ENCODE peak calls at places on chromosomes 4 and X, in nine cellular contexts. O is sigmoid colon; L is keratinocyte; E is astrocyte; J is cardiac muscle cell; Z is CD8-positive, alpha-beta T cell; D is fibroblast of lung; B is breast epithelium; Q is endodermal cell. R is an unnamed sample.

GRCh38 chrX:111868726-111869638 is 7.0 kb upstream of the TRPC5OS start:
- DNase-seq in O (no peak), L (no peak), E (no peak), J (peak; percentile 4), Z (no peak), D (no peak), B (no peak), Q (peak; percentile 46), R (peak; percentile 9)

GRCh38 chr4:121147923-121148443 is 16.1 kb downstream of the TNIP3 start:
- DNase-seq in O (no peak), L (no peak), E (peak; percentile 57), J (no peak), Z (no peak), D (no peak), B (no peak), Q (no peak), R (no peak)

GRCh38 chrX:148135738-148136137 is 154.6 kb downstream of the FMR1NB start:
- DNase-seq in O (no peak), L (no peak), E (peak; percentile 1), J (no peak), Z (no peak), D (peak; percentile 5), B (no peak), Q (no peak), R (peak; percentile 2)

GRCh38 chr4:15451181-15451865 is 18.4 kb upstream of the CC2D2A start:
- DNase-seq in O (no peak), L (no peak), E (peak; percentile 26), J (no peak), Z (no peak), D (peak; percentile 62), B (no peak), Q (no peak), R (no peak)

GRCh38 chrX:108417257-108417656 is 21.0 kb downstream of the COL4A6 start:
- DNase-seq in O (no peak), L (no peak), E (no peak), J (no peak), Z (no peak), D (no peak), B (no peak), Q (no peak), R (no peak)

GRCh38 chr4:126431049-126431448 is 1116.3 kb downstream of the FAT4 start:
- DNase-seq in O (no peak), L (no peak), E (no peak), J (no peak), Z (no peak), D (no peak), B (no peak), Q (peak; percentile 47), R (no peak)

GRCh38 chrX:39242187-39242586 is 440.9 kb downstream of the MID1IP1 start:
- DNase-seq in O (no peak), L (no peak), E (peak; percentile 1), J (peak; percentile 62), Z (no peak), D (peak; percentile 6), B (no peak), Q (peak; percentile 73), R (peak; percentile 59)

GRCh38 chrX:10190367-10190766 is 33.6 kb downstream of the CLCN4 start:
- DNase-seq in O (no peak), L (no peak), E (peak; percentile 60), J (peak; percentile 63), Z (no peak), D (peak; percentile 84), B (no peak), Q (no peak), R (peak; percentile 77)

GRCh38 chrX:44873415-44874270 is 655 bp downstream of the KDM6A start:
- DNase-seq in O (peak; percentile 81), L (no peak), E (peak; percentile 22), J (peak; percentile 58), Z (peak; percentile 4), D (peak; percentile 37), B (peak; percentile 36), Q (peak; percentile 66), R (peak; percentile 29)

GRCh38 chrX:130055103-130055502 is 55.2 kb downstream of the ELF4 start:
- DNase-seq in O (no peak), L (no peak), E (peak; percentile 60), J (no peak), Z (no peak), D (peak; percentile 55), B (no peak), Q (peak; percentile 55), R (no peak)

GRCh38 chr4:7371122-7371941 is 63.4 kb downstream of the PSAPL1 start:
- DNase-seq in O (no peak), L (no peak), E (peak; percentile 96), J (no peak), Z (no peak), D (no peak), B (no peak), Q (no peak), R (no peak)

GRCh38 chrX:74535211-74535621 is 79.2 kb downstream of the RLIM start:
- DNase-seq in O (no peak), L (no peak), E (peak; percentile 45), J (peak; percentile 61), Z (no peak), D (peak; percentile 77), B (no peak), Q (peak; percentile 65), R (peak; percentile 54)

GRCh38 chr4:15159477-15160019 is 157.3 kb downstream of the CPEB2 start:
- DNase-seq in O (no peak), L (no peak), E (no peak), J (no peak), Z (no peak), D (peak; percentile 34), B (no peak), Q (no peak), R (no peak)

DNA sequence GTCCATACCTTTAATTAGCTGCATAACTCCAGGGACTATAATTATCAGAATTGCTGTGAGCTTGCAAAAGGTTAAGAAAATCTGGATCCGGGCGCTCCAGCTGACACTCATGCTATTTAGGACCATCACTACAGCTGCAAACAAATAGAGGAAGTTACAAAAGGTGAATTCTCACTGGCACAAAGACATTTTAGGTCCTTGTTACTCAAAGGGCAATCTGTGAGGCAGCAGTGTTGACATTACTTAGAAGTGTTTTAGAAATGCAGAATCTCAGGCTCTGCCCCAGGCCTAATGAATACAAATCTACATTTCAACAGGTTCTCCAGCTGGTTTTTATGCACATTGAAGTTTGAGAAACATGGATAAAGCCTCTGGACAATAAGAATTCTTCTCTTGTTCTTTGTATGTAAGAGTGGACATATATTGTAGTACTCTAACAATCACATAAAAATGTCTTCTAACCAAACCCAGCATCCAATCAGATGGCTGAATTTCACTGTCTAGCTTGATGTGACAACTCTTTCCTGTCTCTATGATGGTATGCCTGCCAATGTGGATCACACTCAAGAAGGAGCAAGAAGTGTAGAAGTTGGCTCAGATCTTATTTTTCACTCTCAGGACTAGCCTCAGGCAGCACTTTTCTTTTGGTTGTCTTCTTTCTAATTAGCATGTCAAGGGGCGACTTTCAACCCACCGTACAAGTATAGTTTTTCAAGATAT is 18.8 kb downstream of the SLC7A11 start:
- DNase-seq in O (no peak), L (no peak), E (no peak), J (no peak), Z (no peak), D (no peak), B (no peak), Q (no peak), R (no peak)
- H3K36me3 ChIP-seq in O (no peaks in the 10 kb centered on the region), L (peaks cover 20% of the 10 kb centered on the region), E (peaks cover 6% of the 10 kb centered on the region), J (no peaks in the 10 kb centered on the region), Z (no peaks in the 10 kb centered on the region), D (peaks cover 2% of the 10 kb centered on the region), B (no peaks in the 10 kb centered on the region), Q (no peaks in the 10 kb centered on the region), R (peaks cover 15% of the 10 kb centered on the region)

GRCh38 chrX:19515615-19516105 is 352 bp upstream of the MAP3K15 start:
- DNase-seq in O (no peak), L (no peak), E (no peak), J (no peak), Z (no peak), D (no peak), B (no peak), Q (no peak), R (peak; percentile 6)

GRCh38 chrX:19513383-19513782 is 1.9 kb downstream of the MAP3K15 start:
- DNase-seq in O (no peak), L (no peak), E (no peak), J (no peak), Z (no peak), D (peak; percentile 20), B (no peak), Q (peak; percentile 51), R (peak; percentile 11)

GRCh38 chrX:19512961-19513360 is 2.3 kb downstream of the MAP3K15 start:
- DNase-seq in O (no peak), L (no peak), E (no peak), J (no peak), Z (no peak), D (no peak), B (no peak), Q (no peak), R (no peak)

GRCh38 chrX:19514791-19515614 is at the start of gene MAP3K15:
- DNase-seq in O (no peak), L (no peak), E (no peak), J (peak; percentile 58), Z (no peak), D (no peak), B (no peak), Q (peak; percentile 80), R (peak; percentile 50)

GRCh38 chrX:19512359-19512758 is 2.9 kb downstream of the MAP3K15 start:
- DNase-seq in O (no peak), L (no peak), E (no peak), J (no peak), Z (no peak), D (no peak), B (no peak), Q (no peak), R (no peak)
- TF ChIP-seq CTCF in O (no peak), L (no peak), E (no peak), J (no peak), Z (no peak), D (no peak), B (no peak), Q (no peak), R (no peak)

GRCh38 chr4:119477412-119478053 is 151.1 kb downstream of the PDE5A start:
- DNase-seq in O (no peak), L (no peak), E (peak; percentile 8), J (no peak), Z (no peak), D (no peak), B (no peak), Q (no peak), R (no peak)
- H3K36me3 ChIP-seq in O (no peaks in the 10 kb centered on the region), L (peaks cover 2% of the 10 kb centered on the region), E (peaks cover 12% of the 10 kb centered on the region), J (peaks cover 49% of the 10 kb centered on the region), Z (peaks cover 5% of the 10 kb centered on the region), D (peaks cover 3% of the 10 kb centered on the region), B (no peaks in the 10 kb centered on the region), Q (peaks cover 57% of the 10 kb centered on the region), R (peaks cover 9% of the 10 kb centered on the region)

GRCh38 chrX:135191838-135192237 is 20.6 kb upstream of the CT55 start:
- DNase-seq in O (no peak), L (no peak), E (no peak), J (no peak), Z (no peak), D (no peak), B (no peak), Q (no peak), R (no peak)

DNA sequence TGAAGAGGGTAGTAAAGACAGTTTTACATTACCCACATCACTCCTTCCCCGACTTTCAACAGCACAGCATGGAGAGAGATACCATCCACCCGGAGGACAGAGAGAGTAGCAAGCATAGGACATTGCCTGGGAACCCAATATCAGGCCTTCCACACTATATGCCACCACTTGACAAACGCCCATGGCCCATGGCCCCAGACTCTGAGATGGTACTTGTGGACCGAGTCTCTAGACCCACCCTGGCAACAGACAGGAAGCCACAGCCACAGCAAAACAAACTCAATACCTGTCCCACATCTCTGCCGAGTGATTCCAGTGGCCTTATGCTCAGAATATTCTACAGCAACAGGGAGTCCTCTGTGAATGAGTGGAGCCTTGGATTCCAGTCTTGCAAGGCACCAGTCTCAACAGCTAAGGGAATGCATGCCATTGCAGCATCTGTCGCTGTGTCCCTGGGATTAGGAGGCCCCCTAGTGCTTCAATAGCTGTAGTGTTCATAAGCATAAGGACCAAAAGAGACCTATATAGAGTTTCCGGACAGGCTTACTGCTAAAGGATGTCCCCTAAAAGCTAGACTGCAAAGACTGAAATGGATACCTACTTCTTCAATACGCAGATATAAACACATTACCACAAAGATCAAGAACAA is 14.7 kb upstream of the CT55 start:
- DNase-seq in O (no peak), L (no peak), E (peak; percentile 5), J (peak; percentile 56), Z (peak; percentile 1), D (peak; percentile 69), B (no peak), Q (peak; percentile 70), R (peak; percentile 67)
- TF ChIP-seq CTCF in O (no peak), L (peak; percentile 67), E (peak; percentile 23), J (peak; percentile 47), Z (no peak), D (peak; percentile 43), B (no peak), Q (peak; percentile 75), R (peak; percentile 63)